ENCODE peak calls at places on chromosomes 1 and 21, in seven cellular contexts. C is Panc1, R is HFFc6, O is lower leg skin, P is HCT116, B is AG09319, Y is Peyer's patch. F is an unnamed sample.

GRCh38 chr1:21594495-21594894 is 74.7 kb downstream of the RAP1GAP start:
- DNase-seq in C (no peak), R (no peak), O (no peak), P (no peak), B (no peak), Y (no peak), F (no peak)

GRCh38 chr1:67958472-67958871 is 92.0 kb downstream of the DIRAS3 start:
- DNase-seq in C (no peak), R (no peak), O (no peak), P (no peak), B (no peak), Y (no peak), F (peak)

GRCh38 chr1:153533689-153534201 is 2.0 kb downstream of the S100A6 start:
- DNase-seq in C (peak), R (peak), O (peak), P (peak), B (no peak), Y (no peak), F (peak)

GRCh38 chr1:83055391-83056170 is 943.4 kb downstream of the TTLL7 start:
- DNase-seq in C (no peak), R (no peak), O (no peak), P (no peak), B (no peak), Y (no peak), F (peak)

GRCh38 chr21:36422279-36423098 is 37.3 kb downstream of the CHAF1B start:
- DNase-seq in C (no peak), R (peak), O (no peak), P (peak), B (no peak), Y (no peak), F (peak)

GRCh38 chr21:27570306-27570868 is 603.5 kb upstream of the ADAMTS5 start:
- DNase-seq in C (no peak), R (peak), O (peak), P (no peak), B (peak), Y (no peak), F (no peak)

GRCh38 chr1:155295183-155295941 is 5.9 kb downstream of the PKLR start:
- DNase-seq in C (no peak), R (no peak), O (no peak), P (no peak), B (no peak), Y (no peak), F (no peak)

GRCh38 chr1:180345148-180345547 is 115.1 kb downstream of the LHX4 start:
- DNase-seq in C (no peak), R (no peak), O (no peak), P (no peak), B (no peak), Y (no peak), F (no peak)

GRCh38 chr1:160030657-160031367 is 978 bp downstream of the PIGM start:
- DNase-seq in C (no peak), R (no peak), O (no peak), P (no peak), B (no peak), Y (no peak), F (no peak)

GRCh38 chr1:205985330-205986005 is 17.7 kb downstream of the RAB7B start:
- DNase-seq in C (no peak), R (no peak), O (no peak), P (no peak), B (no peak), Y (no peak), F (peak)

GRCh38 chr1:33140153-33141149 is 41.4 kb downstream of the TRIM62 start:
- DNase-seq in C (no peak), R (no peak), O (no peak), P (no peak), B (no peak), Y (no peak), F (no peak)
- TF ChIP-seq CTCF in C (peak), R (peak), O (no peak), P (no peak), B (peak), Y (no peak), F (no peak)

GRCh38 chr1:110453829-110454228 is 2.9 kb downstream of the PROK1 start:
- DNase-seq in C (no peak), R (no peak), O (no peak), P (no peak), B (no peak), Y (no peak), F (no peak)

GRCh38 chr1:110454328-110454727 is 3.4 kb downstream of the PROK1 start:
- DNase-seq in C (no peak), R (no peak), O (no peak), P (no peak), B (no peak), Y (no peak), F (no peak)

GRCh38 chr1:110452330-110452729 is 1.4 kb downstream of the PROK1 start:
- DNase-seq in C (no peak), R (no peak), O (no peak), P (no peak), B (no peak), Y (no peak), F (no peak)

GRCh38 chr1:110457206-110457605 is 6.3 kb downstream of the PROK1 start:
- DNase-seq in C (no peak), R (no peak), O (no peak), P (no peak), B (no peak), Y (no peak), F (no peak)

GRCh38 chr1:110455151-110455550 is 4.2 kb downstream of the PROK1 start:
- DNase-seq in C (no peak), R (no peak), O (no peak), P (no peak), B (no peak), Y (no peak), F (no peak)
- TF ChIP-seq CTCF in C (no peak), R (no peak), O (no peak), P (no peak), B (no peak), Y (no peak), F (no peak)

DNA sequence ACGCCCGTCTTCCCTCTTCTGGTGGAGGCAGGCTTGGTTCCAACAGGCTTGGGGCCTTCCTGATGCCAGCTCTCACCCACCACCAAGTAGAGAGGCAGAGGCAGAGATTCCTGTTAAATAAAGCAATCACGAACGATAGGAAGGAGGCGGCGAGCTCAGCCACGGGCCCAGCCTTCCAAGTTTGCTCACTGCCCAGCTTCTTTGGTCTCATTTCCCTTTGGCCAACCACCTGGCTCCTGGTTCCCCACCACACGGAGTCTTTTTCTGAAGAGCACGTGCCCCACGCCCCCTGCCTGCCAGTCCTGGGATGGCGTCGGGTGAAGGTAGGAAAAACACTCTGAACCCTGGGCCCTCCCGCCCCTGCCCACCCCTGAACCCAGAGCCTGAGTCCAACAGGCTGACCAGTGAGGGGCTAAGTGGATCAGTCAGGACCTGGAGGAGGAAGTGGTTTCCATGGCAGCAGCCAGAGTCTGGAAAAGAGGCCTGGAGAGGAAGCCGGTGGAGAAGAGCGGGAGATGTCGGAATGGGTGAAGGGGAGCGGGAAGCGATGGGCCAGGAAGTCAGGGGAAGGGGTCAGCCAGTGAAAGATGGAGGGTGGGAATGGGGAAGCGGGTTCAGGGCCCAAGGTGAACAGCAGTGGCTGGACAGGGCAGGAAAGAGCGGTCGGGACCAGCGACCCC is 158.2 kb upstream of the KLHDC7A start:
- DNase-seq in C (no peak), R (no peak), O (no peak), P (peak), B (no peak), Y (no peak), F (no peak)
- TF ChIP-seq CTCF in C (peak), R (peak), O (no peak), P (peak), B (no peak), Y (no peak), F (peak)

GRCh38 chr1:45550401-45551305 is at the start of gene AKR1A1:
- DNase-seq in C (peak), R (peak), O (peak), P (peak), B (peak), Y (peak), F (peak)
- TF ChIP-seq CTCF in C (no peak), R (no peak), O (no peak), P (no peak), B (no peak), Y (peak), F (no peak)

GRCh38 chr1:111725192-111725591 is 14.0 kb downstream of the INKA2 start:
- DNase-seq in C (no peak), R (no peak), O (no peak), P (no peak), B (no peak), Y (no peak), F (no peak)
- TF ChIP-seq CTCF in C (no peak), R (no peak), O (no peak), P (no peak), B (no peak), Y (no peak), F (no peak)

DNA sequence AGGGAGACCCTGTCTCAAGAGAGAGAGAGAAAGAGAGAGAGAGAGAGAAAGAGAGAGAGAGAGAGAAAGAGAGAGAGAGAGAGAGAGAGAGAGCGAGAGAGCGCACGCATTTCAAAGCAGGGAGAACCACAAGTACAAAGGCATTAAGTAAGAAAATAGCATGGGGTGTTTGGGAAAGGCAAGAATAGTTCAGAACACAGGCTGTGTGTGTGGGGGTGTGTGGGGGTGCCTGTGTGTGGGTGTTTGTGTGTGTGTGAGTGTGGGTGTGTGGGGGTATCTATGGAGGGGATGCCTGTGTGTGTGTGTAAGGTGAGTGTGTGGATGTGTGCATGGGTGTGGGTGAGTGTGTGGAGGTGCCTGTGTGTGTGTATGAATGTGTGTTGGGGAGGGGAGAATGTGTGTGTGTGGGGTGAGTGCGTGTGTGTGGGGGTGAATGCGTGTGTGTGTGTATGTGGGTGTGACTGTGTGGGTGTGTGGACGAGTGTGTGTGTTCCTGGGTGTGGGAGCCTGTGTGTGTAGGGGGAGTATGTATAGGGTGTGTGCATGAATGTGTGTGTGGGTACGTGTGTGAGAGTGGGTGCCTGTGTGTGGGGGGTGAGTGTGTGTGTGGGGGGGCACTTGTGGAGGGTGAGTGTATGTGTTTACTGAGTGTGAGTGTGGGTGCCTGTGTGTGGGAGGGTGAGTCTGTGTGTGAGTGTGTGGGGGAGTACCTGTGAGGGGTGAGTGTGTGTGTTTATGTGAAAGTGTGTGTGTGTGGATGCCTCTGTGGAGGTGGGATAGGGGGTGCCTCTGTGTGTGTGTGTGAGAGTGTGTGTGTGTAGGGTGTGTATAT is 19.1 kb upstream of the HDAC1 start:
- DNase-seq in C (no peak), R (no peak), O (no peak), P (no peak), B (no peak), Y (no peak), F (no peak)
- TF ChIP-seq CTCF in C (no peak), R (no peak), O (no peak), P (no peak), B (no peak), Y (no peak), F (no peak)

GRCh38 chr1:150066838-150067183 is 765 bp upstream of the VPS45 start:
- DNase-seq in C (no peak), R (no peak), O (no peak), P (no peak), B (no peak), Y (peak), F (peak)

GRCh38 chr1:150069923-150070322 is 2.3 kb downstream of the VPS45 start:
- DNase-seq in C (no peak), R (no peak), O (no peak), P (no peak), B (no peak), Y (no peak), F (no peak)

GRCh38 chr1:150066328-150066727 is 1.2 kb upstream of the VPS45 start:
- DNase-seq in C (no peak), R (no peak), O (no peak), P (no peak), B (no peak), Y (no peak), F (no peak)

GRCh38 chr1:150065184-150065871 is 2.2 kb upstream of the VPS45 start:
- DNase-seq in C (no peak), R (peak), O (no peak), P (peak), B (no peak), Y (no peak), F (no peak)

GRCh38 chr1:150067184-150068182 is at the start of gene VPS45:
- DNase-seq in C (peak), R (peak), O (peak), P (peak), B (peak), Y (peak), F (peak)
- TF ChIP-seq CTCF in C (no peak), R (peak), O (no peak), P (no peak), B (no peak), Y (peak), F (no peak)

GRCh38 chr1:1847501-1848289 is 43.2 kb downstream of the GNB1 start:
- DNase-seq in C (no peak), R (no peak), O (no peak), P (no peak), B (no peak), Y (peak), F (no peak)
- TF ChIP-seq CTCF in C (no peak), R (no peak), O (no peak), P (no peak), B (no peak), Y (no peak), F (no peak)

F was measured in Calu3.